ENCODE peak calls at places on chromosomes 3 and 15, in seven cellular contexts. K, L, C, Y, I, B and N are unnamed samples.
A peak's percentile ranks its signal among the peaks of the same experiment; 100 is the strongest.

GRCh38 chr3:150449169-150449721 is 41.1 kb downstream of the TSC22D2 start:
- DNase-seq in K (no peak), Y (no peak), B (no peak), L (no peak), I (no peak), C (no peak), N (no peak)

GRCh38 chr15:77856718-77857346 is 220.7 kb downstream of the TBC1D2B start:
- DNase-seq in C (no peak), B (no peak), L (no peak), Y (no peak), K (no peak), I (no peak), N (peak; percentile 31)

GRCh38 chr3:15399970-15400369 is 27.4 kb downstream of the METTL6 start:
- DNase-seq in B (no peak), K (no peak), C (no peak), Y (no peak), I (no peak), L (no peak), N (no peak)

GRCh38 chr15:35281515-35281914 is 196.4 kb upstream of the NANOGP8 start:
- DNase-seq in B (no peak), K (no peak), C (no peak), L (no peak), Y (no peak), I (no peak), N (no peak)

GRCh38 chr3:107987036-107987557 is 103.7 kb downstream of the CD47 start:
- DNase-seq in C (peak; percentile 75), L (peak; percentile 87), B (peak; percentile 84), K (no peak), I (peak; percentile 77), Y (peak; percentile 84), N (peak; percentile 94)

GRCh38 chr3:53534996-53535395 is 40.6 kb downstream of the CACNA1D start:
- DNase-seq in C (no peak), I (no peak), Y (no peak), K (no peak), B (no peak), L (no peak), N (no peak)

GRCh38 chr3:119033393-119034255 is 1.0 kb downstream of the IGSF11 start:
- DNase-seq in L (no peak), Y (no peak), I (no peak), B (no peak), K (no peak), C (no peak), N (no peak)

GRCh38 chr3:46999516-47000197 is 20.2 kb downstream of the NBEAL2 start:
- DNase-seq in I (no peak), K (no peak), Y (no peak), L (no peak), C (no peak), B (no peak), N (no peak)

GRCh38 chr3:17355591-17355990 is 386.8 kb downstream of the TBC1D5 start:
- DNase-seq in C (no peak), K (no peak), Y (no peak), L (no peak), I (no peak), B (no peak), N (no peak)

GRCh38 chr15:25067725-25068309 is 113.0 kb downstream of the SNRPN start:
- DNase-seq in C (no peak), Y (no peak), L (no peak), B (no peak), I (no peak), K (no peak), N (no peak)

GRCh38 chr3:20185364-20185732 is 658 bp downstream of the SGO1 start:
- DNase-seq in I (no peak), C (no peak), K (peak; percentile 48), Y (no peak), L (no peak), B (no peak), N (no peak)

GRCh38 chr3:99823723-99824711 is 6.4 kb downstream of the CMSS1 start:
- DNase-seq in K (no peak), C (no peak), B (no peak), I (no peak), L (no peak), Y (no peak), N (no peak)

GRCh38 chr3:4493931-4494806 is 1.0 kb downstream of the ITPR1 start:
- DNase-seq in B (no peak), C (peak; percentile 55), I (no peak), Y (peak; percentile 56), K (no peak), L (no peak), N (no peak)

GRCh38 chr3:197541756-197542539 is 13.8 kb downstream of the BDH1 start:
- DNase-seq in L (no peak), K (peak; percentile 89), Y (peak; percentile 46), C (peak; percentile 46), I (peak; percentile 75), B (no peak), N (peak; percentile 87)

GRCh38 chr3:132311860-132312259 is 5.3 kb upstream of the ACP3 start:
- DNase-seq in I (no peak), B (no peak), Y (no peak), C (no peak), L (no peak), K (no peak), N (no peak)

GRCh38 chr15:44535509-44536297 is 1.2 kb upstream of the EIF3J start:
- DNase-seq in B (no peak), L (peak; percentile 20), C (peak; percentile 46), K (peak; percentile 44), I (no peak), Y (peak; percentile 55), N (peak; percentile 24)

GRCh38 chr3:63442918-63443317 is 164.8 kb downstream of the SYNPR start:
- DNase-seq in C (no peak), I (no peak), Y (no peak), K (no peak), B (no peak), L (no peak), N (no peak)

GRCh38 chr3:39870706-39871105 is 61.3 kb downstream of the MYRIP start:
- DNase-seq in K (no peak), Y (no peak), C (no peak), L (no peak), I (no peak), B (no peak), N (no peak)

DNA sequence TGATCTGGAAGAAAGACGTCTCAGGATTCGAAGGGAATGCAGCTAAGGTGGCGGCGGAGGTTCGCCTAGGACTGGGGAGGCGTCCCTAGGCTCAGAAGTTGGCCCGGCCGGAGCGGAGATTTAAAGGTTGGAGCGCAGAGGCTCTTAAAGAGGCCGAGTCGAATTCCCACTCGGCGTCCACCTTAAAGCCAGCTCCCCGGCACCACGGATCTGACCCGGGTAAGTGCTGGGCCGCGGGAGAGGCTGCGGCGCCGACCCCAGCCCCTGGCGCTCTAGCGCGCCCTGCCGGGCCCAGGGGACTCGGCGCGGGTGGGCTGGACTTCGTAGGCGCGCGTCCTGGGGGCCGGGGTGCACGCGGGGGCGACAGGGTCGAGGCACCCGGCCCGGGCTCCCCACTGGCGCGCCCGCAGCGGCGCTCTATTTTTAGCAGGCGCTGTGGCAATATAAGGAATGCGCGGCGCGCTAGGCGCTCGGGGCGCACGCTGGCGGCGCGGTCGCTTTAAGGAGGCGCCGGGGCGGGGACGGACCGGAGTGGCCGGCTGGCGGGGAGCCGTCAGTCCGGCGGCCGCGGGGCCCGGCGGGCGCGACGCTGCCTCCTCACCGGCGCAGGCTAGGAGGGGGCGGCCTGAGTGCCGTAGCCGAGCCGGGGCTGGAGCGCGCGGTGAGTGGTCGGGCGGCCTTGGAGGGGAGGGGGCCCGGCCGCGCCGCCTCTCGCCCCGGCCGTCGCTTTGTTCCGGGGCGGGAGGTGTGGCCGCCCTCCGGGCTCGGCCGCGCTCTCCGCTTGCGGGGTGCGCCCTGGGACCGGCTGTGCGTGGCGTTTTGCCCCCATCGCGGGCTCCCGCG is at the start of gene MRAS:
- DNase-seq in K (peak; percentile 85), Y (peak; percentile 71), B (peak; percentile 79), C (peak; percentile 81), I (peak; percentile 88), L (peak; percentile 36), N (peak; percentile 35)
- TF ChIP-seq CTCF in K (peak; percentile 44), Y (no peak), B (no peak), C (peak; percentile 65), I (peak; percentile 65), L (no peak), N (no peak)

DNA sequence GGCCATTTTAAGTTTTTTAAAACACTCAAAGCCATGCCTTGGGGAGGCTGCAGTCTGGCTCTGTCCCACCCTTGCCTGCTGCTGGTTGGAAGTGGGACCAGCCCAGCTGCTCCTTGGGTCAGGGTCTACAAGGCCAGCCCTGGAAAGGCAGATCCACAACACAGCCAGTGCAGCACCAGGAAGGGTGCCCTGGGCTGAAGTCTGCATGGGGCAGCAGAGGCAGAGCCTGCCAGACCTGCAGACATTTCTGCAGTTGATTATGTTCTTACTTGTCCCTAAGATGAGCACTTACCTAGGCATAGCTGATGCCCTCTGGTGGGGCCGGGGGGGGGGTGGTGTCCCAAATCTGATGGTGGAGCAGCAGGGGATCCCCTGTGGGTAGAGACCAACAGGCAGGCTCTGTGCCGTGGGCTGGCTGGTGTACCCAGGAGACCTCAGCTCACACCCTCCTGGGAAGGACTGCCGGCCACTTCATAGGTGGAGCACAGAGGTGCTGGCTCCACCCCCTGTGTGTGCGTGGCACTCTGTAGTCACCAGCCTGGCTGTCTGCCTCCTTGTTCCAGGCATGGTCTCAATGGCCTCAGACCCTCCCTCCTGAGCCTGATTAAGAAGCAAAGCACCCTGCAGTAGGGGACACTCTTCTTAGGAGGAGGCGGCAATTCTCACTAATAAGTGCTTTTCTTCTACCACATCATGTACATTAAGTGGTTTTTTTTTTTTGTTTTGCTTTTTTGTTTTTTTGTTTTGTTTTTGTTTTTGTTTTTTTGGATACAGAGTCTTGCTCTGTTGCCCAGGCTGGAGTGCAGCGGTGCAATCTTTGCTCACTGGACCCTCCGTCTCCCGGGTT is 97.4 kb upstream of the KLF13 start:
- DNase-seq in B (peak; percentile 88), I (no peak), C (no peak), L (no peak), K (no peak), Y (peak; percentile 81), N (no peak)
- H3K4me3 ChIP-seq in B (peak overlapping the region; percentile 31), I (no peak overlapping the region), C (no peak overlapping the region), L (no peak overlapping the region), K (no peak overlapping the region), Y (no peak overlapping the region), N (no peak overlapping the region)

GRCh38 chr3:193744048-193744821 is 151.2 kb downstream of the OPA1 start:
- DNase-seq in I (no peak), C (no peak), B (peak; percentile 30), K (no peak), L (no peak), Y (no peak), N (no peak)
- TF ChIP-seq POLR2A in I (no peak), C (no peak), B (no peak), K (no peak), L (no peak), Y (no peak), N (no peak)

GRCh38 chr3:64549869-64550268 is 137.9 kb downstream of the ADAMTS9 start:
- DNase-seq in L (no peak), K (no peak), I (no peak), C (no peak), Y (no peak), B (no peak), N (no peak)
- TF ChIP-seq CTCF in L (no peak), K (no peak), I (no peak), C (no peak), Y (no peak), B (no peak), N (no peak)